ENCODE peak calls at places on chromosomes 11 and 22, in seven cellular contexts. P, H, U, Y, Z, V and C are unnamed samples.

GRCh38 chr22:37994049-37994448 is 9.7 kb upstream of the SOX10 start:
- DNase-seq in V (no peak), Y (peak), U (no peak), H (no peak), P (no peak), Z (no peak), C (no peak)

GRCh38 chr11:7651140-7651551 is 22.2 kb downstream of the CYB5R2 start:
- DNase-seq in Z (no peak), Y (no peak), P (no peak), H (no peak), V (no peak), U (no peak), C (no peak)

GRCh38 chr11:6498121-6498520 is 1.0 kb downstream of the DNHD1 start:
- DNase-seq in P (no peak), H (no peak), Y (no peak), V (no peak), Z (no peak), U (no peak), C (no peak)

GRCh38 chr11:118791961-118792578 is 1.1 kb upstream of the DDX6 start:
- DNase-seq in P (no peak), H (no peak), Z (peak), Y (peak), U (no peak), V (peak), C (no peak)

GRCh38 chr22:32103648-32104326 is 55.3 kb downstream of the C22orf42 start:
- DNase-seq in P (no peak), H (no peak), Z (no peak), Y (no peak), U (no peak), V (no peak), C (no peak)

GRCh38 chr11:109033627-109034340 is 368.9 kb downstream of the DDX10 start:
- DNase-seq in Z (no peak), H (no peak), V (no peak), P (no peak), U (no peak), Y (no peak), C (no peak)

GRCh38 chr11:110468095-110468494 is 38.3 kb downstream of the FDX1 start:
- DNase-seq in U (no peak), Z (no peak), V (no peak), P (no peak), H (no peak), Y (no peak), C (no peak)

GRCh38 chr22:46023558-46023981 is 46.6 kb upstream of the WNT7B start:
- DNase-seq in Z (peak), H (no peak), Y (no peak), P (no peak), V (peak), U (no peak), C (no peak)

GRCh38 chr11:103491777-103492176 is 382.6 kb downstream of the DYNC2H1 start:
- DNase-seq in Z (no peak), H (no peak), P (no peak), Y (no peak), U (no peak), V (no peak), C (no peak)

GRCh38 chr11:120890921-120891320 is 133.0 kb upstream of the TBCEL start:
- DNase-seq in V (no peak), Y (no peak), P (no peak), Z (no peak), U (no peak), H (no peak), C (peak)

GRCh38 chr22:20559174-20559760 is 51.9 kb downstream of the MED15 start:
- DNase-seq in V (no peak), Z (no peak), Y (no peak), H (no peak), P (no peak), U (no peak), C (no peak)

GRCh38 chr11:109629734-109630133 is 207.7 kb downstream of the C11orf87 start:
- DNase-seq in P (no peak), V (no peak), Z (no peak), Y (no peak), U (no peak), H (no peak), C (no peak)

GRCh38 chr11:68430801-68431200 is 29.8 kb upstream of the PPP6R3 start:
- DNase-seq in V (no peak), P (no peak), Z (no peak), Y (no peak), U (no peak), H (no peak), C (no peak)

GRCh38 chr22:23520875-23521441 is 59.1 kb downstream of the IGLL1 start:
- DNase-seq in P (no peak), Y (no peak), U (no peak), H (no peak), Z (no peak), V (peak), C (no peak)